ENCODE peak calls at places on chromosomes 3 and 15, in eight cellular contexts. C is T-helper 9 cell, A is Right ventricle myocardium superior, Q is NCI-H1048, G is progenitor cell of endocrine pancreas, Z is occipital lobe, T is NCI-H524, B is NCI-H748 treated with DMSO at 0.1 percent for 48 hours. V is an unnamed sample.

GRCh38 chr3:101854608-101855304 is 5.4 kb downstream of the NFKBIZ start:
- DNase-seq in C (no peak), Q (no peak), B (no peak), T (no peak), G (no peak), Z (no peak), A (no peak), V (no peak)

GRCh38 chr3:127050733-127051132 is 67.8 kb downstream of the PLXNA1 start:
- DNase-seq in Z (no peak), T (peak), G (no peak), C (no peak), B (no peak), Q (no peak), A (peak), V (peak)

GRCh38 chr15:27768731-27769510 is 330.2 kb downstream of the OCA2 start:
- DNase-seq in A (no peak), Z (peak), G (no peak), C (no peak), Q (no peak), B (no peak), T (no peak), V (no peak)

GRCh38 chr3:54968546-54969172 is 40.8 kb upstream of the LRTM1 start:
- DNase-seq in B (peak), Q (no peak), C (no peak), A (no peak), T (no peak), G (no peak), Z (no peak), V (no peak)

GRCh38 chr3:188832961-188833615 is 338.7 kb upstream of the TPRG1 start:
- DNase-seq in Q (no peak), G (no peak), C (no peak), Z (no peak), T (no peak), B (no peak), A (no peak), V (no peak)

GRCh38 chr3:125148016-125148812 is 64.3 kb downstream of the SLC12A8 start:
- DNase-seq in G (no peak), T (no peak), B (no peak), C (no peak), Z (no peak), Q (no peak), A (no peak), V (no peak)

GRCh38 chr15:58934521-58934920 is 1.0 kb upstream of the SLTM start:
- DNase-seq in C (no peak), Z (no peak), T (peak), Q (no peak), G (no peak), B (no peak), A (no peak), V (no peak)

GRCh38 chr3:150098621-150099020 is 127.9 kb upstream of the PFN2 start:
- DNase-seq in Z (no peak), T (no peak), Q (no peak), A (no peak), G (no peak), B (no peak), C (no peak), V (no peak)

GRCh38 chr3:25728101-25728500 is 55.1 kb downstream of the NGLY1 start:
- DNase-seq in T (no peak), B (no peak), C (no peak), A (no peak), Q (no peak), Z (no peak), G (no peak), V (no peak)

GRCh38 chr3:177517906-177518305 is 320.6 kb upstream of the TBL1XR1 start:
- DNase-seq in C (no peak), G (no peak), Z (no peak), B (no peak), Q (no peak), T (no peak), A (no peak), V (no peak)

V was measured in left lung.